ENCODE peak calls at places on chromosome 15, in five cellular contexts. N, A, V, E and I are unnamed samples.

GRCh38 chr15:86300371-86301106 is 220.9 kb downstream of the AGBL1 start:
- DNase-seq in N (no peak), A (no peak), V (no peak), E (no peak), I (no peak)

GRCh38 chr15:70142322-70143191 is 44.8 kb upstream of the TLE3 start:
- DNase-seq in N (no peak), A (no peak), V (no peak), E (no peak), I (no peak)

GRCh38 chr15:60297047-60297446 is 100.7 kb downstream of the ANXA2 start:
- DNase-seq in N (no peak), A (no peak), V (no peak), E (no peak), I (no peak)

GRCh38 chr15:97052526-97052925 is 722.0 kb downstream of the NR2F2 start:
- DNase-seq in N (no peak), A (no peak), V (no peak), E (no peak), I (no peak)

GRCh38 chr15:60384052-60384451 is 13.7 kb downstream of the ANXA2 start:
- DNase-seq in N (no peak), A (no peak), V (no peak), E (no peak), I (no peak)

GRCh38 chr15:87419341-87419740 is 837.2 kb downstream of the NTRK3 start:
- DNase-seq in N (no peak), A (no peak), V (no peak), E (no peak), I (no peak)

GRCh38 chr15:87716422-87716821 is 540.1 kb downstream of the NTRK3 start:
- DNase-seq in N (peak), A (no peak), V (no peak), E (no peak), I (no peak)

GRCh38 chr15:87902772-87903388 is 353.7 kb downstream of the NTRK3 start:
- DNase-seq in N (no peak), A (no peak), V (no peak), E (no peak), I (no peak)

GRCh38 chr15:31299588-31300207 is 26.9 kb upstream of the KLF13 start:
- DNase-seq in N (no peak), A (no peak), V (no peak), E (no peak), I (no peak)

GRCh38 chr15:89107984-89108383 is 19.7 kb downstream of the ABHD2 start:
- DNase-seq in N (no peak), A (no peak), V (no peak), E (no peak), I (no peak)

GRCh38 chr15:53414167-53414566 is 345.3 kb downstream of the WDR72 start:
- DNase-seq in N (no peak), A (no peak), V (no peak), E (no peak), I (no peak)

GRCh38 chr15:29857196-29857595 is 34.9 kb upstream of the TJP1 start:
- DNase-seq in N (no peak), A (no peak), V (no peak), E (no peak), I (no peak)

GRCh38 chr15:90774731-90775521 is 57.8 kb downstream of the BLM start:
- DNase-seq in N (no peak), A (no peak), V (no peak), E (peak), I (no peak)

GRCh38 chr15:96695426-96695825 is 364.9 kb downstream of the NR2F2 start:
- DNase-seq in N (no peak), A (no peak), V (no peak), E (no peak), I (no peak)

GRCh38 chr15:87477759-87478687 is 778.5 kb downstream of the NTRK3 start:
- DNase-seq in N (no peak), A (no peak), V (no peak), E (peak), I (no peak)

GRCh38 chr15:84752700-84753099 is 4.3 kb downstream of the ZNF592 start:
- DNase-seq in N (no peak), A (no peak), V (no peak), E (peak), I (no peak)

GRCh38 chr15:99307735-99308134 is 56.5 kb downstream of the LRRC28 start:
- DNase-seq in N (no peak), A (no peak), V (no peak), E (no peak), I (no peak)

GRCh38 chr15:34755419-34755773 is 598 bp upstream of the GJD2 start:
- DNase-seq in N (no peak), A (no peak), V (no peak), E (peak), I (no peak)

GRCh38 chr15:80070840-80071239 is 11.4 kb downstream of the ZFAND6 start:
- DNase-seq in N (no peak), A (no peak), V (no peak), E (no peak), I (no peak)

GRCh38 chr15:59190291-59190690 is 16.4 kb upstream of the LDHAL6B start:
- DNase-seq in N (no peak), A (no peak), V (no peak), E (no peak), I (no peak)

GRCh38 chr15:35444557-35445204 is 101.3 kb downstream of the DPH6 start:
- DNase-seq in N (no peak), A (peak), V (no peak), E (no peak), I (no peak)

GRCh38 chr15:52179278-52180195 is 11.7 kb downstream of the GNB5 start:
- DNase-seq in N (peak), A (peak), V (peak), E (peak), I (peak)

GRCh38 chr15:80679167-80679804 is 15.8 kb upstream of the ABHD17C start:
- DNase-seq in N (no peak), A (no peak), V (no peak), E (no peak), I (no peak)

GRCh38 chr15:71945012-71945411 is 134.7 kb downstream of the NR2E3 start:
- DNase-seq in N (no peak), A (no peak), V (no peak), E (no peak), I (no peak)

GRCh38 chr15:35181538-35181937 is 96.4 kb upstream of the NANOGP8 start:
- DNase-seq in N (no peak), A (no peak), V (no peak), E (peak), I (no peak)

GRCh38 chr15:60326824-60327654 is 70.7 kb downstream of the ANXA2 start:
- DNase-seq in N (no peak), A (peak), V (no peak), E (no peak), I (no peak)

GRCh38 chr15:55277116-55277564 is 12.5 kb downstream of the RAB27A start:
- DNase-seq in N (no peak), A (no peak), V (no peak), E (no peak), I (no peak)

GRCh38 chr15:57017024-57017423 is 98.6 kb downstream of the TCF12 start:
- DNase-seq in N (no peak), A (no peak), V (no peak), E (no peak), I (no peak)

GRCh38 chr15:91484141-91484540 is 369.4 kb upstream of the SLCO3A1 start:
- DNase-seq in N (no peak), A (no peak), V (no peak), E (no peak), I (no peak)

GRCh38 chr15:82621970-82622369 is 25.2 kb downstream of the CPEB1 start:
- DNase-seq in N (no peak), A (no peak), V (no peak), E (no peak), I (no peak)
- TF ChIP-seq CTCF in N (no peak), A (no peak), V (no peak), E (peak), I (no peak)

GRCh38 chr15:64740361-64741170 is 34.8 kb downstream of the RBPMS2 start:
- DNase-seq in N (no peak), A (no peak), V (no peak), E (peak), I (no peak)
- TF ChIP-seq CTCF in N (no peak), A (no peak), V (no peak), E (peak), I (no peak)

GRCh38 chr15:68818671-68819450 is 1.8 kb downstream of the ANP32A start:
- DNase-seq in N (peak), A (peak), V (peak), E (peak), I (peak)

GRCh38 chr15:68817304-68818087 is 3.2 kb downstream of the ANP32A start:
- DNase-seq in N (peak), A (peak), V (peak), E (peak), I (peak)

GRCh38 chr15:68816795-68817303 is 3.8 kb downstream of the ANP32A start:
- DNase-seq in N (no peak), A (no peak), V (no peak), E (peak), I (no peak)

GRCh38 chr15:68819451-68820204 is 1.1 kb downstream of the ANP32A start:
- DNase-seq in N (peak), A (peak), V (peak), E (peak), I (no peak)

GRCh38 chr15:68818088-68818670 is 2.5 kb downstream of the ANP32A start:
- DNase-seq in N (peak), A (peak), V (peak), E (peak), I (peak)
- TF ChIP-seq CTCF in N (no peak), A (no peak), V (no peak), E (no peak), I (no peak)

GRCh38 chr15:78263351-78263781 is 996 bp upstream of the DNAJA4 start:
- DNase-seq in N (no peak), A (no peak), V (no peak), E (peak), I (no peak)

GRCh38 chr15:78265752-78266224 is 1.4 kb downstream of the DNAJA4 start:
- DNase-seq in N (no peak), A (no peak), V (no peak), E (peak), I (no peak)

GRCh38 chr15:78263907-78264303 is 457 bp upstream of the DNAJA4 start:
- DNase-seq in N (no peak), A (no peak), V (peak), E (no peak), I (no peak)

GRCh38 chr15:78265137-78265460 is 737 bp downstream of the DNAJA4 start:
- DNase-seq in N (no peak), A (no peak), V (no peak), E (no peak), I (no peak)

DNA sequence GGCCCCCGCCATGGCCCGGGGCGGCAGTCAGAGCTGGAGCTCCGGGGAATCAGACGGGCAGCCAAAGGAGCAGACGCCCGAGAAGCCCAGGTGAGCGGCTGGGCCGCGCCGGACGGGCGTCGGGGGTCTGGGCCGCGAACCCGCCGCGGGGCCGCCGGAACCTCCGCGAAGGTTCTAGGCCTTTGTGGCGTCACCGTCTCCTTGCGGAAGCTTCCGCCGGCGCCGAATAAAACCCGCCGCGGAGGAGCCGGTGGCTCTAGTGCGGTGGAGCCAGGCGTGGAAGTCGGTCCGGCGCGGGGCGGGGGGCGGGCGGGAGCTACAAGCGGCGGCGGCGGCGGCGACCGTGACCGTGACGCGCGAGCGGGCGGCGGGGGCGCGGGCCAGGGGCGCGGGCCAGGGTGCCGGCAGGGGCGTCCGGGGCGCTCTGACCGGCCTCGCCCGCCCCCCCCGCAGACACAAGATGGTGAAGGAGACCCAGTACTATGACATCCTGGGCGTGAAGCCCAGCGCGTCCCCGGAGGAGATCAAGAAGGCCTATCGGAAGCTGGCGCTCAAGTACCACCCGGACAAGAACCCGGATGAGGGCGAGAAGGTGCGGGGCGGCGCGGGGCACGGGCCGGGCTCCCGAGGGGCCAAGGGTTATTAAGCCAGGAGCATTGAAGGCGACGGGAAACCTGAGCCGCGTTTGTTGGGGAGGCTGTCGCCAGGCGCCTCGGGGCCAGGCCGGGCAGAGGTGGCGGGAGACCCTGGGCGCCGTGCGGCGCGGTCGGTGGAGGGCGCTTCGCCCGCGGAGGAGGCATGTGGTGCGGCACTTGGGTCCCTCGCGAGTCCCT is at the start of gene DNAJA4:
- DNase-seq in N (peak), A (peak), V (peak), E (peak), I (no peak)
- TF ChIP-seq CTCF in N (no peak), A (no peak), V (no peak), E (no peak), I (no peak)

DNA sequence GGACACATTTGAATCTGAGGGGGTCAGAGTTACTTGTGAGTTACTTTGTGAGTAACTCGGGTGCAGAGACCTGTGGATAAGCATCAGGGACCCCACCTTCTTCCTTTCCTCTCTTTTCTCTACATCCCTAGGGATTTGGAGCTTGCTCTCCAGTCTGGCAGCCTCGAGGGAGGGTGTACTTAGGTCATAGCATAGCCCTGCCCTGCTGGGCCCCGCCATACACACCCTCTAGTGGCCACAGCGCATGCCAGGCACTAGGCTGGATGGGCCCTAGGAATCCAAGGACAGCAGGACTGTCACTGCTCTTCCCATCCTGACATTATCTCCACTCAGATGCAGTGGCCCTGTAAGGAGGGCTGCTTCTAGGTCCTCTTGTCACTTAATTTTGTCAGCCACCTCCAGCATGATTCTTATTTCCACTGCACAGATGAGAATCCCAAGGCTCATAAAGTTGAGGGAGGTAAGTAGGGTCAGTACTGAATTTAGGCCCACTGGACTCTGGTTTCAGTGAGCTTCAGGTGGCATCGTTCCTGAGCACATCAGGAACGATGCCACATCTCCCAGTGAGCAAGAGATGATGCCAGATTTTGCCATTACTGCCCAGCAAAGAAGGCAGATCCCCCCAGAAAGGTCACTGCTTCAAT is 3.6 kb upstream of the SMAD6 start:
- DNase-seq in N (peak), A (peak), V (peak), E (peak), I (peak)
- TF ChIP-seq CTCF in N (no peak), A (peak), V (peak), E (peak), I (peak)

DNA sequence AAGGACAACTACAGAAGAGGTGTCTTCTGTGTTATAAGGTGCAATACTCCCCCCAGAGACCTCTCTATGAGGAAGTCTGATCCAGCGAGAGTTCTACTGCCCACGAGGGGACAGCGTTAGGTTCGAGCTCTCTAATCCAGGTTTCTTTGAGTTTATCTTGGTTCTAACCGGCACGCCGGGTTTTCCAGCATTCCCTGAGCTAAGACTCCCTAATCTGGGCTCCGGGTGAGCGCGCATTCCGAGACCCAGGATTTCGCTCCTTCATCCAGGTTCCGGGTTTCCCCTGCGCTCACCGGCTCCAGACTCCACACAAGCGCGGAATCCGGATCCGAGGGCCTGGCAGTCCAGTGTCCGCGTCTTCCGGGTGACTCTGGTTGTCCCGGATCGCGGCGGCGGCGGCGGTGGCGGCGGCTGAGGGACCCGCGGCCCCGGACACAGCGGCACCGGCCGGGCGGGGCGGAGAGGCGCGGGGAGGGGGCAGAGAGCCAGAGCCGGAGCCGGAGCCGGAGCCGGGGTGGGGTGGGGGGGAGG is at the start of gene ZNF609:
- DNase-seq in N (peak), A (peak), V (peak), E (peak), I (peak)
- TF ChIP-seq CTCF in N (no peak), A (no peak), V (no peak), E (peak), I (no peak)

GRCh38 chr15:48086162-48086561 is 34.6 kb upstream of the SLC24A5 start:
- DNase-seq in N (no peak), A (no peak), V (no peak), E (no peak), I (no peak)

GRCh38 chr15:48087844-48088243 is 32.9 kb upstream of the SLC24A5 start:
- DNase-seq in N (no peak), A (no peak), V (no peak), E (no peak), I (no peak)

GRCh38 chr15:48089664-48090063 is 31.1 kb upstream of the SLC24A5 start:
- DNase-seq in N (no peak), A (no peak), V (no peak), E (no peak), I (no peak)

GRCh38 chr15:48086582-48086981 is 34.2 kb upstream of the SLC24A5 start:
- DNase-seq in N (no peak), A (no peak), V (no peak), E (peak), I (no peak)

DNA sequence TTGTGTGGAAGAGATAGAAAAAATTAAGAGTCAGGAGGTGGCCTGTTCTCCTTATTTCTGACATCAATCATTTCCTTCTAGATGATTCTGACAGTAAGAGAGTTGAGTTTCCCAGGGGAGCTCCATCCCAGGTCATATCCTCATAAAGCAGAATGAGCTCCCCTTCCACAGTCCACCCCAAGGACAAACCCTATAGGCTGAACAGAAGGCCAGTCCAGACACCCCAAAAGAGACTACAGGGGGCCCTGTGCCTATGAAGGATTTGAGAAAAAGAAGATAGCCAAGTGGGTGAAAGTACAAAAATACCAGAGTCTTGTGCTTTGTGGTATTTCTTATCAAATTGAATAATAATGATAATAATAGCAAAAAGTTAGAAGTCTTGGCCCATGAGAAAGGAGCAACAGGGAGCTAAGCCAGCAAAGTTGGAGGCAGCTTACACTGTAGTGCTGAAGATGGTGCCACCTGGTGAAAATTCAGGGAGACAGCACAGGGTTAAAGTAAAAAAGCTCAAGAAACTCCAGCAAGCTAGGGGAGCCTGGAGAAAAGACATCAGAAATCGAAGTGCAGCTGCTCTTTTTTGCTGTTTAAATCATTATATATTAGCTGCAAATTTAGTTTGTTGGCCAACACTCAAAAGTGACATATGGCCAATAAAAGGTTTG is 35.9 kb upstream of the SLC24A5 start:
- DNase-seq in N (peak), A (peak), V (no peak), E (no peak), I (no peak)
- TF ChIP-seq CTCF in N (peak), A (peak), V (no peak), E (peak), I (peak)

DNA sequence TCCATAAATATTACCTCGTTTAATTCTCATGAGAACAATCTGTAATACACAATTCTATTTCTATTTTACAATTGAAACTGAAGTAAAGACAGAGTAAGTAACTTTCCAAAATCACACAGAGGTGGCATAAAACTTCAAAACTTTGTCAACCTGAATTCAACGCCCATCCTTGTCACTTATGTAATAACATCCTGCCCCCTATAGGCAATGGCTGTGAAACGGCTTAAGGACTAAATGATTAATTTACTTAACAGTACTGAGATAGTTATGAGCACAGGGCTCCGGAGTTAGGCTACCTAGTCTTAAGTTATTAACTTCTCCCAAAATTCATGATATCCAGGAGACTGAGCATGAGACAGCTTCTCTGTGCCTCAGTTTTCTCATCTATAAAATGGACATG is 293.1 kb upstream of the CHRM5 start:
- DNase-seq in N (no peak), A (no peak), V (no peak), E (peak), I (no peak)
- TF ChIP-seq CTCF in N (peak), A (peak), V (no peak), E (peak), I (peak)